ENCODE peak calls at places on chromosomes 1 and 21, in eight cellular contexts. W is DND-41, Q is thoracic aorta, L is heart left ventricle, V is IMR-90, S is adrenal gland, M is stomach, H is heart right ventricle. D is an unnamed sample. For H3K4me1, the result is how much of the 10 kb centered on the place peaks cover.

GRCh38 chr1:93906480-93906879 is 2.8 kb downstream of the GCLM start:
- DNase-seq in W (no peak), Q (no peak), L (no peak), V (no peak), S (no peak), M (no peak), H (no peak), D (no peak)

GRCh38 chr1:116988908-116989307 is 12.7 kb upstream of the CD101 start:
- DNase-seq in W (no peak), Q (no peak), L (no peak), V (no peak), S (no peak), M (no peak), H (no peak), D (no peak)

GRCh38 chr1:222009105-222009730 is 267.3 kb upstream of the DUSP10 start:
- DNase-seq in W (peak), Q (no peak), L (no peak), V (no peak), S (no peak), M (no peak), H (no peak), D (no peak)

GRCh38 chr1:81144240-81144639 is 656.5 kb upstream of the ADGRL2 start:
- DNase-seq in W (no peak), Q (no peak), L (no peak), V (no peak), S (no peak), M (no peak), H (no peak), D (no peak)

GRCh38 chr1:67484492-67484891 is 54.3 kb upstream of the SERBP1 start:
- DNase-seq in W (no peak), Q (no peak), L (no peak), V (no peak), S (no peak), M (no peak), H (no peak), D (no peak)

GRCh38 chr21:45638707-45639106 is 4.8 kb upstream of the PCBP3 start:
- DNase-seq in W (no peak), Q (no peak), L (no peak), V (no peak), S (no peak), M (no peak), H (no peak), D (no peak)

GRCh38 chr1:19156676-19157075 is 53.4 kb downstream of the UBR4 start:
- DNase-seq in W (no peak), Q (no peak), L (peak), V (peak), S (peak), M (peak), H (no peak), D (no peak)

GRCh38 chr1:172390620-172391491 is 29.6 kb upstream of the C1orf105 start:
- DNase-seq in W (no peak), Q (no peak), L (peak), V (no peak), S (peak), M (no peak), H (no peak), D (peak)

GRCh38 chr1:47710075-47711071 is 272.5 kb downstream of the FOXD2 start:
- DNase-seq in W (no peak), Q (no peak), L (peak), V (peak), S (peak), M (peak), H (peak), D (peak)

GRCh38 chr1:94125551-94126514 is 4.9 kb upstream of the ABCA4 start:
- DNase-seq in W (no peak), Q (no peak), L (no peak), V (no peak), S (no peak), M (no peak), H (no peak), D (no peak)

GRCh38 chr1:61223140-61223539 is 140.8 kb downstream of the NFIA start:
- DNase-seq in W (no peak), Q (no peak), L (no peak), V (no peak), S (no peak), M (no peak), H (no peak), D (no peak)

GRCh38 chr1:17635811-17636210 is 96.3 kb downstream of the ARHGEF10L start:
- DNase-seq in W (no peak), Q (no peak), L (peak), V (no peak), S (peak), M (no peak), H (peak), D (peak)

GRCh38 chr1:162631546-162632233 is 574 bp upstream of the DDR2 start:
- DNase-seq in W (no peak), Q (no peak), L (peak), V (peak), S (peak), M (no peak), H (peak), D (peak)

GRCh38 chr1:151327903-151328674 is 873 bp upstream of the PI4KB start:
- DNase-seq in W (no peak), Q (no peak), L (peak), V (no peak), S (no peak), M (no peak), H (peak), D (no peak)

GRCh38 chr1:156502749-156503671 is 2.4 kb upstream of the MEF2D start:
- DNase-seq in W (peak), Q (peak), L (peak), V (peak), S (peak), M (peak), H (peak), D (peak)

GRCh38 chr1:39572379-39573096 is 4.1 kb downstream of the PABPC4 start:
- DNase-seq in W (no peak), Q (no peak), L (no peak), V (no peak), S (no peak), M (no peak), H (no peak), D (no peak)

GRCh38 chr1:39568208-39568607 is 8.4 kb downstream of the PABPC4 start:
- DNase-seq in W (no peak), Q (no peak), L (no peak), V (no peak), S (no peak), M (no peak), H (no peak), D (no peak)

GRCh38 chr1:39571178-39571483 is 5.5 kb downstream of the PABPC4 start:
- DNase-seq in W (no peak), Q (no peak), L (no peak), V (no peak), S (no peak), M (no peak), H (no peak), D (no peak)

GRCh38 chr1:39569034-39569433 is 7.6 kb downstream of the PABPC4 start:
- DNase-seq in W (no peak), Q (no peak), L (no peak), V (no peak), S (no peak), M (no peak), H (no peak), D (no peak)

DNA sequence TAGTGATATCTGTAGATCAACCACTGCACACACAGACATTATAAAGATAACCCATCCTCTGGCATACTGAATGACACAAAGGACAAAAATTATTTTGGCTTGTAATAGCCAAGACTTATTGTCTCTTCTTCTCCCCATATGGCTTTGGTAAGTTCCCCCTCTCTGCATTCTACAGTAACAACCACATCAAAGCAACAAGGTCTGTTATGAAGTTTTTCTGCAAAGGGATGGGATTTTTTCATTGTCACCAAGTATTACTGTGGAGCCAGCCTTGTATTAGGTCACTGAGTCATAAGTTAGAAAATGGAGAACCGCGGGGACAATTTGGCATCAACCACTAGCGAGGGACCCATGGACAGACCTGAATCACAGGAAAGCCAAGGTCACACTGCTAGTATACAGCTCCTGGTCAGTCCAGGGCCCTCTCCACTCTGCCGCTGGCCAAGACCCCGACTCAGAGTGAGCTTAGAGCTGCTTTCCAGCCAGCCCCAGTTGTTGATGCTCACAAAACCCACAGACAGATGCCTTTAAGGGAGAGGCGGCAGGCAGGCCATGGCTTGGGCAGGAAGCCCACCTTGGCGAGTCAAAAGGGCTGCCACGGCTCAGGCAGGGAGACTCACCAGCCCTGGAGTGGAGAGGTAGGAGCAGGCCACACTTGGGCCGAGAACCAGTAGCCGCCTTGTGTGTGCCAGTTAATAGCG is 6.0 kb downstream of the PABPC4 start:
- DNase-seq in W (no peak), Q (no peak), L (no peak), V (no peak), S (peak), M (no peak), H (no peak), D (no peak)
- H3K27ac ChIP-seq in W (no peak), Q (no peak), L (no peak), V (no peak), S (peak), M (no peak), H (no peak), D (no peak)

GRCh38 chr1:235942625-235942934 is 75.9 kb upstream of the LYST start:
- DNase-seq in W (no peak), Q (no peak), L (no peak), V (no peak), S (no peak), M (no peak), H (no peak), D (no peak)
- H3K4me1 ChIP-seq in W (under half), Q (under half), L (under half), V (under half), S (under half), M (under half), H (under half), D (under half)

GRCh38 chr1:110393286-110393685 is 2.5 kb upstream of the SLC16A4 start:
- DNase-seq in W (no peak), Q (no peak), L (no peak), V (no peak), S (no peak), M (no peak), H (no peak), D (no peak)

GRCh38 chr1:110390692-110391232 is at the start of gene SLC16A4:
- DNase-seq in W (no peak), Q (no peak), L (no peak), V (peak), S (no peak), M (no peak), H (no peak), D (no peak)

GRCh38 chr1:110390096-110390495 is 730 bp downstream of the SLC16A4 start:
- DNase-seq in W (no peak), Q (no peak), L (peak), V (peak), S (no peak), M (no peak), H (no peak), D (peak)

DNA sequence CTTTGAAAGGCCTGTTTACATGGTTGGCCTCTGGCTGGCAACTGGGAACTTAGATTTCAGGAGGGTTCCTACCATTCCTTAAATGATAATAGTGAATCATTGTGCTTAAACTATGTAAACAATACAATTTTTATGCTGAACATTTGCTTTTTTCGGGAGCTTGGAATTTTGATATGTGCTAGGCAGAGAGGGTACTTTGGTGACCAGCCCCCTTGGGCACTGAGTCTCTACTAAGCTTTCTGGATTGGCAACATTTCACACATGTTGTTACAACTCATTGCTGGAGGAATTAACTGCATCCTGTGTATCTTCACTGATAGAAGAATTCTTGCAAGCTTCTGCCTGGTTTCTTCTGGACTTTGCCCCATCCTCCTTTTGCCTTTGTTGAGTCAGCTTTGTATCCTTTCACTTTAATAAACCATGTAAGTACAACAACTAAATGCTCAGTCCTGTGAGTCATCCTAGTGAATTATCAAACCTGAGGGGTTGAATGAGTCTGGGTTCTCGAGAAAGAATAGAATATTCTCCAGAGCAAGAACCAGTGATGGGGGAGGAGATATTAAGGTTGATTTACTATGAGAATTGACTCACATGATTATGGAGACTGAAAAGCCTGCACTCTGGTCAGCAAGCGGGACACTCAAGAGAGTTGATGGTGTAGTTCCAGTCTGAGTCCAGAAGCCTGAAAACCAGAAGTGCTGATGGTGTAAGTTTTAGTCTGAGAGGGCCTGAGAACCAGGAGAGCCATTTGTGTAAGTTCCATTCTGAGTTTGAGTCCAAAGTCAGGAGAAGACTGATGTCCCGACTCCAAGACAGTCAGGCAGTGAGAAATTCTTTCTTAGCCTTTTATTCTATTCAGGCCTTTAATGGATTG is 3.1 kb upstream of the SLC16A4 start:
- DNase-seq in W (no peak), Q (no peak), L (no peak), V (peak), S (no peak), M (no peak), H (no peak), D (no peak)
- H3K27ac ChIP-seq in W (no peak), Q (no peak), L (no peak), V (peak), S (no peak), M (peak), H (no peak), D (no peak)

GRCh38 chr21:15193937-15194336 is 129.1 kb upstream of the NRIP1 start:
- DNase-seq in W (no peak), Q (no peak), L (no peak), V (no peak), S (no peak), M (no peak), H (no peak), D (no peak)
- H3K4me1 ChIP-seq in W (under half), Q (under half), L (under half), V (under half), S (under half), M (under half), H (under half), D (under half)

GRCh38 chr1:112255080-112255479 is 140.9 kb upstream of the CTTNBP2NL start:
- DNase-seq in W (no peak), Q (no peak), L (no peak), V (peak), S (no peak), M (no peak), H (no peak), D (no peak)
- H3K27ac ChIP-seq in W (no peak), Q (no peak), L (no peak), V (no peak), S (no peak), M (no peak), H (no peak), D (no peak)

D was measured in testis.